ENCODE peak calls at places on chromosomes 12 and 14, in ten cellular contexts. One of them, this sample, is unnamed.

GRCh38 chr14:91416744-91417133 is 881 bp downstream of the CCDC88C start:
- DNase-seq in activated CD4-positive, alpha-beta T cell treated with anti-CD3 and anti-CD28 coated beads, Interleukin-2, amount 50 U/mL, for 1 hour: no peak
- DNase-seq in fibroblast of mammary gland: no peak
- DNase-seq in OCI-LY7: peak
- DNase-seq in non-pigmented ciliary epithelial cell: no peak
- DNase-seq in CD4-positive, CD25-positive, alpha-beta regulatory T cell: no peak
- DNase-seq in HuH-7.5: no peak
- DNase-seq in breast epithelium: no peak
- DNase-seq in HFF-Myc: no peak
- DNase-seq in activated T-cell treated with anti-CD3 and anti-CD28 coated beads for 24 hours: no peak
- DNase-seq in this sample: no peak

GRCh38 chr12:113645183-113645582 is 173.5 kb upstream of the LHX5 start:
- DNase-seq in activated CD4-positive, alpha-beta T cell treated with anti-CD3 and anti-CD28 coated beads, Interleukin-2, amount 50 U/mL, for 1 hour: no peak
- DNase-seq in fibroblast of mammary gland: no peak
- DNase-seq in OCI-LY7: no peak
- DNase-seq in non-pigmented ciliary epithelial cell: no peak
- DNase-seq in CD4-positive, CD25-positive, alpha-beta regulatory T cell: no peak
- DNase-seq in HuH-7.5: no peak
- DNase-seq in breast epithelium: no peak
- DNase-seq in HFF-Myc: no peak
- DNase-seq in activated T-cell treated with anti-CD3 and anti-CD28 coated beads for 24 hours: no peak
- DNase-seq in this sample: no peak

GRCh38 chr12:53046655-53047220 is 3.1 kb upstream of the TNS2 start:
- DNase-seq in activated CD4-positive, alpha-beta T cell treated with anti-CD3 and anti-CD28 coated beads, Interleukin-2, amount 50 U/mL, for 1 hour: no peak
- DNase-seq in fibroblast of mammary gland: peak
- DNase-seq in OCI-LY7: peak
- DNase-seq in non-pigmented ciliary epithelial cell: no peak
- DNase-seq in CD4-positive, CD25-positive, alpha-beta regulatory T cell: peak
- DNase-seq in HuH-7.5: peak
- DNase-seq in breast epithelium: peak
- DNase-seq in HFF-Myc: no peak
- DNase-seq in activated T-cell treated with anti-CD3 and anti-CD28 coated beads for 24 hours: peak
- DNase-seq in this sample: peak

GRCh38 chr12:92288533-92288932 is 142.9 kb upstream of the BTG1 start:
- DNase-seq in activated CD4-positive, alpha-beta T cell treated with anti-CD3 and anti-CD28 coated beads, Interleukin-2, amount 50 U/mL, for 1 hour: no peak
- DNase-seq in fibroblast of mammary gland: no peak
- DNase-seq in OCI-LY7: no peak
- DNase-seq in non-pigmented ciliary epithelial cell: no peak
- DNase-seq in CD4-positive, CD25-positive, alpha-beta regulatory T cell: no peak
- DNase-seq in HuH-7.5: no peak
- DNase-seq in breast epithelium: no peak
- DNase-seq in HFF-Myc: no peak
- DNase-seq in activated T-cell treated with anti-CD3 and anti-CD28 coated beads for 24 hours: no peak
- DNase-seq in this sample: no peak

GRCh38 chr12:121580959-121581680 is at the start of gene KDM2B:
- DNase-seq in activated CD4-positive, alpha-beta T cell treated with anti-CD3 and anti-CD28 coated beads, Interleukin-2, amount 50 U/mL, for 1 hour: peak
- DNase-seq in fibroblast of mammary gland: peak
- DNase-seq in OCI-LY7: peak
- DNase-seq in non-pigmented ciliary epithelial cell: no peak
- DNase-seq in CD4-positive, CD25-positive, alpha-beta regulatory T cell: peak
- DNase-seq in HuH-7.5: no peak
- DNase-seq in breast epithelium: no peak
- DNase-seq in HFF-Myc: no peak
- DNase-seq in activated T-cell treated with anti-CD3 and anti-CD28 coated beads for 24 hours: no peak
- DNase-seq in this sample: no peak

GRCh38 chr12:45200497-45201043 is 15.3 kb upstream of the ANO6 start:
- DNase-seq in activated CD4-positive, alpha-beta T cell treated with anti-CD3 and anti-CD28 coated beads, Interleukin-2, amount 50 U/mL, for 1 hour: no peak
- DNase-seq in fibroblast of mammary gland: peak
- DNase-seq in OCI-LY7: no peak
- DNase-seq in non-pigmented ciliary epithelial cell: no peak
- DNase-seq in CD4-positive, CD25-positive, alpha-beta regulatory T cell: peak
- DNase-seq in HuH-7.5: no peak
- DNase-seq in breast epithelium: no peak
- DNase-seq in HFF-Myc: no peak
- DNase-seq in activated T-cell treated with anti-CD3 and anti-CD28 coated beads for 24 hours: no peak
- DNase-seq in this sample: no peak

GRCh38 chr12:57868211-57868610 is 21.7 kb upstream of the CTDSP2 start:
- DNase-seq in activated CD4-positive, alpha-beta T cell treated with anti-CD3 and anti-CD28 coated beads, Interleukin-2, amount 50 U/mL, for 1 hour: no peak
- DNase-seq in fibroblast of mammary gland: no peak
- DNase-seq in OCI-LY7: no peak
- DNase-seq in non-pigmented ciliary epithelial cell: no peak
- DNase-seq in CD4-positive, CD25-positive, alpha-beta regulatory T cell: no peak
- DNase-seq in HuH-7.5: no peak
- DNase-seq in breast epithelium: no peak
- DNase-seq in HFF-Myc: no peak
- DNase-seq in activated T-cell treated with anti-CD3 and anti-CD28 coated beads for 24 hours: no peak
- DNase-seq in this sample: no peak

GRCh38 chr12:91326043-91327027 is 143.7 kb upstream of the DCN start:
- DNase-seq in activated CD4-positive, alpha-beta T cell treated with anti-CD3 and anti-CD28 coated beads, Interleukin-2, amount 50 U/mL, for 1 hour: peak
- DNase-seq in fibroblast of mammary gland: peak
- DNase-seq in OCI-LY7: peak
- DNase-seq in non-pigmented ciliary epithelial cell: peak
- DNase-seq in CD4-positive, CD25-positive, alpha-beta regulatory T cell: peak
- DNase-seq in HuH-7.5: peak
- DNase-seq in breast epithelium: no peak
- DNase-seq in HFF-Myc: peak
- DNase-seq in activated T-cell treated with anti-CD3 and anti-CD28 coated beads for 24 hours: peak
- DNase-seq in this sample: no peak

GRCh38 chr12:96220902-96221301 is 26.7 kb downstream of the ELK3 start:
- DNase-seq in activated CD4-positive, alpha-beta T cell treated with anti-CD3 and anti-CD28 coated beads, Interleukin-2, amount 50 U/mL, for 1 hour: no peak
- DNase-seq in fibroblast of mammary gland: peak
- DNase-seq in OCI-LY7: no peak
- DNase-seq in non-pigmented ciliary epithelial cell: no peak
- DNase-seq in CD4-positive, CD25-positive, alpha-beta regulatory T cell: no peak
- DNase-seq in HuH-7.5: no peak
- DNase-seq in breast epithelium: no peak
- DNase-seq in HFF-Myc: no peak
- DNase-seq in activated T-cell treated with anti-CD3 and anti-CD28 coated beads for 24 hours: no peak
- DNase-seq in this sample: no peak

GRCh38 chr12:14514154-14514842 is 53.4 kb downstream of the PLBD1 start:
- DNase-seq in activated CD4-positive, alpha-beta T cell treated with anti-CD3 and anti-CD28 coated beads, Interleukin-2, amount 50 U/mL, for 1 hour: no peak
- DNase-seq in fibroblast of mammary gland: peak
- DNase-seq in OCI-LY7: peak
- DNase-seq in non-pigmented ciliary epithelial cell: no peak
- DNase-seq in CD4-positive, CD25-positive, alpha-beta regulatory T cell: peak
- DNase-seq in HuH-7.5: no peak
- DNase-seq in breast epithelium: no peak
- DNase-seq in HFF-Myc: peak
- DNase-seq in activated T-cell treated with anti-CD3 and anti-CD28 coated beads for 24 hours: no peak
- DNase-seq in this sample: peak